ENCODE peak calls at places on chromosome 22, in four cellular contexts. One of them, this sample, is unnamed.

GRCh38 chr22:30626413-30626812 is 9.2 kb upstream of the SLC35E4 start:
- DNase-seq in fibroblast of pulmonary artery: no peak
- DNase-seq in breast epithelium: no peak
- DNase-seq in cardiac muscle cell: no peak
- DNase-seq in this sample: no peak

GRCh38 chr22:35609761-35610160 is 7.4 kb downstream of the MB start:
- DNase-seq in fibroblast of pulmonary artery: no peak
- DNase-seq in breast epithelium: no peak
- DNase-seq in cardiac muscle cell: no peak
- DNase-seq in this sample: no peak

GRCh38 chr22:42294034-42294985 is 23.9 kb upstream of the TCF20 start:
- DNase-seq in fibroblast of pulmonary artery: peak
- DNase-seq in breast epithelium: no peak
- DNase-seq in cardiac muscle cell: peak
- DNase-seq in this sample: peak

GRCh38 chr22:48209473-48210271 is 1447.2 kb downstream of the TBC1D22A start:
- DNase-seq in fibroblast of pulmonary artery: no peak
- DNase-seq in breast epithelium: no peak
- DNase-seq in cardiac muscle cell: no peak
- DNase-seq in this sample: no peak

GRCh38 chr22:20315337-20316216 is 4.3 kb downstream of the DGCR6L start:
- DNase-seq in fibroblast of pulmonary artery: no peak
- DNase-seq in breast epithelium: peak
- DNase-seq in cardiac muscle cell: no peak
- DNase-seq in this sample: no peak

GRCh38 chr22:20036535-20037392 is 15.9 kb downstream of the TANGO2 start:
- DNase-seq in fibroblast of pulmonary artery: no peak
- DNase-seq in breast epithelium: no peak
- DNase-seq in cardiac muscle cell: no peak
- DNase-seq in this sample: no peak

GRCh38 chr22:30277547-30278344 is 11.1 kb upstream of the OSM start:
- DNase-seq in fibroblast of pulmonary artery: peak
- DNase-seq in breast epithelium: no peak
- DNase-seq in cardiac muscle cell: peak
- DNase-seq in this sample: no peak

GRCh38 chr22:24474221-24474620 is 20.9 kb upstream of the UPB1 start:
- DNase-seq in fibroblast of pulmonary artery: peak
- DNase-seq in breast epithelium: no peak
- DNase-seq in cardiac muscle cell: no peak
- DNase-seq in this sample: no peak

GRCh38 chr22:19761022-19761499 is 483 bp downstream of the TBX1 start:
- DNase-seq in fibroblast of pulmonary artery: no peak
- DNase-seq in breast epithelium: no peak
- DNase-seq in cardiac muscle cell: no peak
- DNase-seq in this sample: no peak

GRCh38 chr22:48102581-48102980 is 1340.1 kb downstream of the TBC1D22A start:
- DNase-seq in fibroblast of pulmonary artery: no peak
- DNase-seq in breast epithelium: no peak
- DNase-seq in cardiac muscle cell: no peak
- DNase-seq in this sample: no peak

GRCh38 chr22:36175892-36176291 is 15.3 kb upstream of the APOL3 start:
- DNase-seq in fibroblast of pulmonary artery: no peak
- DNase-seq in breast epithelium: no peak
- DNase-seq in cardiac muscle cell: no peak
- DNase-seq in this sample: no peak

GRCh38 chr22:46537946-46538815 is 761 bp upstream of the CELSR1 start:
- DNase-seq in fibroblast of pulmonary artery: peak
- DNase-seq in breast epithelium: no peak
- DNase-seq in cardiac muscle cell: peak
- DNase-seq in this sample: peak
- TF ChIP-seq CTCF in fibroblast of pulmonary artery: no peak
- TF ChIP-seq CTCF in breast epithelium: no peak
- TF ChIP-seq CTCF in cardiac muscle cell: peak
- TF ChIP-seq CTCF in this sample: no peak

GRCh38 chr22:50342651-50343540 is at the start of gene PPP6R2:
- DNase-seq in fibroblast of pulmonary artery: peak
- DNase-seq in breast epithelium: peak
- DNase-seq in cardiac muscle cell: peak
- DNase-seq in this sample: peak
- TF ChIP-seq CTCF in fibroblast of pulmonary artery: no peak
- TF ChIP-seq CTCF in breast epithelium: no peak
- TF ChIP-seq CTCF in cardiac muscle cell: no peak
- TF ChIP-seq CTCF in this sample: peak

GRCh38 chr22:39808087-39808486 is 85.5 kb downstream of the ENTHD1 start:
- DNase-seq in fibroblast of pulmonary artery: peak
- DNase-seq in breast epithelium: no peak
- DNase-seq in cardiac muscle cell: no peak
- DNase-seq in this sample: no peak
- TF ChIP-seq CTCF in fibroblast of pulmonary artery: peak
- TF ChIP-seq CTCF in breast epithelium: no peak
- TF ChIP-seq CTCF in cardiac muscle cell: peak
- TF ChIP-seq CTCF in this sample: peak

GRCh38 chr22:22074634-22075381 is 92.2 kb upstream of the TOP3B start:
- DNase-seq in fibroblast of pulmonary artery: no peak
- DNase-seq in breast epithelium: no peak
- DNase-seq in cardiac muscle cell: no peak
- DNase-seq in this sample: no peak
- TF ChIP-seq CTCF in fibroblast of pulmonary artery: no peak
- TF ChIP-seq CTCF in breast epithelium: no peak
- TF ChIP-seq CTCF in cardiac muscle cell: no peak
- TF ChIP-seq CTCF in this sample: no peak

GRCh38 chr22:37239336-37240239 is 4.5 kb downstream of the RAC2 start:
- DNase-seq in fibroblast of pulmonary artery: no peak
- DNase-seq in breast epithelium: no peak
- DNase-seq in cardiac muscle cell: no peak
- DNase-seq in this sample: no peak

GRCh38 chr22:37237371-37238268 is 6.4 kb downstream of the RAC2 start:
- DNase-seq in fibroblast of pulmonary artery: no peak
- DNase-seq in breast epithelium: no peak
- DNase-seq in cardiac muscle cell: no peak
- DNase-seq in this sample: no peak

GRCh38 chr22:37234736-37235711 is 9.0 kb downstream of the RAC2 start:
- DNase-seq in fibroblast of pulmonary artery: no peak
- DNase-seq in breast epithelium: no peak
- DNase-seq in cardiac muscle cell: no peak
- DNase-seq in this sample: no peak

GRCh38 chr22:37233751-37234631 is 10.1 kb downstream of the RAC2 start:
- DNase-seq in fibroblast of pulmonary artery: no peak
- DNase-seq in breast epithelium: no peak
- DNase-seq in cardiac muscle cell: no peak
- DNase-seq in this sample: no peak

DNA sequence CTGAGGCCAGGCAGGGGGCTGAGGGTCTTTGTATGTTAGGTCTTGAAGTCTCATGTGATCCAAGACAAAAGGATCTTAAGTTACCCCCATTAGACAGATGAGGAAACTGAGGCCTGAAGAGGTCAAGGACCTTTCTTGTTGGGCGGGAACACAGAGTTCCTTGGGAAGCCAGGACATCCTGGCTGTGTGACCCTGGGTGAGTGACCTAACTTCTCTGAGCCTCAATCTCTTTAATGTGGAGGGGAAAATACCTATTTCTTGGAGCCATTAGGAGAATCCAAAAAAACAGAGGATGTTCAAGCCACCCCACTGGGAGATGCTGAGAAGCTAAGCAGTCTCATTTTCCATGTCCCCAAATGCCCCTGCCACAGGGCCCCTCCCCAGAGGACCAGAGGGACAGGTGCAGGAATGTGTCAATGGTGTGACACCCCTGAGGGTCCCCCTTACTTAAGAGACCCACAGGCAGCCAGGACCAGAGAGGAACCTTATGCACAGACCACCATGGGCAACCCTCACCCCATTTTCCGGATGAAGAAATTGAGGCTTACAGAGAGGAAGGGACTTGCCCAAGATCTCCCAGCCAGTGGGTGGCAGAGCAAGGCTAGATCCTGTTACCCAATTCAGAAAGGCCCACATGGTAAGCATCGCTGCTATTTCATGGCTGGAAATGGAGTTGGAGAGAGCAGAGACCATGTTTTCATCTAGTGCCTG is 8.0 kb downstream of the RAC2 start:
- DNase-seq in fibroblast of pulmonary artery: no peak
- DNase-seq in breast epithelium: no peak
- DNase-seq in cardiac muscle cell: no peak
- DNase-seq in this sample: no peak
- TF ChIP-seq CTCF in fibroblast of pulmonary artery: no peak
- TF ChIP-seq CTCF in breast epithelium: no peak
- TF ChIP-seq CTCF in cardiac muscle cell: no peak
- TF ChIP-seq CTCF in this sample: no peak

DNA sequence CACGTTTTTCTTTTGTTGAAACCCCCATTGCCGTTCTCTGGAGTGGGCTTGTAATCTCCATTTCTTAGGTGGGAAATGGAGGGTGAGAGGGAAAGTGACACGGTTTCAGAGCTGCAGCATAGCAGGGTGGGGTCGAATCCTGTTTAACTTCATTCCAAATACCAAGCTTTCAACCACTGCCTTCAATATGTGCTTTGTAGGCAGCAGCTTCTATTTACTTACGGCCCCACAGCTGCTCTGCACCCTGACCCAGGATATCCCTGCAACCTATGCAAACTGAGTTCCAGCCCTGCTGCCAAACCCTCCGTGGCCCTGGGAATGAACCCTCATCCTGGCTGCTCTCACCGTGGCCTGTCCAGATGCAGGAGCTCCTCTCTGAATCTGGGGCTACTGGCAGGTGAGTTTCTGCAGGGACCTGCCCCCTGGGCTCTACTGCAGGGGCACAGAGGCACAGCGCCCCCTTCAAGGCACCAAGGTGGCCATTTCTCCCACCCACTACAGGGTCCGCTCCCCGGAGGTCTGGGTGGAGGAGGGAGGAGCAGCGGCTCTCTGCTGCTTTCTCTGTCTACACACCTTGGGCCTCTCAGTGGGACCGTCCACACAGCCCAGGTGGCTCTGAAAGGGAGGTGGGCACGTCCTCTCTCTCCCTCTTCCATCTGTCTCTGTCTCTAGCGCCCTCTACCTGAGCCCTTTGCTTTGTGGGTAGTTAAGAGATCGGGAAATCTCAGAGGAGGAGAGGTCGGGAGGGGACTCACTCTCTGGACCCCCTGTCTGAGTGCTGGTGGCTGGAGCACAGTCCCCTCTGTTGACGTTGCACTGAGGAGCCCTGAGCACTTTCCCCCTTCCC is 279.1 kb downstream of the BRD1 start:
- DNase-seq in fibroblast of pulmonary artery: no peak
- DNase-seq in breast epithelium: no peak
- DNase-seq in cardiac muscle cell: no peak
- DNase-seq in this sample: no peak
- TF ChIP-seq CTCF in fibroblast of pulmonary artery: no peak
- TF ChIP-seq CTCF in breast epithelium: no peak
- TF ChIP-seq CTCF in cardiac muscle cell: no peak
- TF ChIP-seq CTCF in this sample: no peak

DNA sequence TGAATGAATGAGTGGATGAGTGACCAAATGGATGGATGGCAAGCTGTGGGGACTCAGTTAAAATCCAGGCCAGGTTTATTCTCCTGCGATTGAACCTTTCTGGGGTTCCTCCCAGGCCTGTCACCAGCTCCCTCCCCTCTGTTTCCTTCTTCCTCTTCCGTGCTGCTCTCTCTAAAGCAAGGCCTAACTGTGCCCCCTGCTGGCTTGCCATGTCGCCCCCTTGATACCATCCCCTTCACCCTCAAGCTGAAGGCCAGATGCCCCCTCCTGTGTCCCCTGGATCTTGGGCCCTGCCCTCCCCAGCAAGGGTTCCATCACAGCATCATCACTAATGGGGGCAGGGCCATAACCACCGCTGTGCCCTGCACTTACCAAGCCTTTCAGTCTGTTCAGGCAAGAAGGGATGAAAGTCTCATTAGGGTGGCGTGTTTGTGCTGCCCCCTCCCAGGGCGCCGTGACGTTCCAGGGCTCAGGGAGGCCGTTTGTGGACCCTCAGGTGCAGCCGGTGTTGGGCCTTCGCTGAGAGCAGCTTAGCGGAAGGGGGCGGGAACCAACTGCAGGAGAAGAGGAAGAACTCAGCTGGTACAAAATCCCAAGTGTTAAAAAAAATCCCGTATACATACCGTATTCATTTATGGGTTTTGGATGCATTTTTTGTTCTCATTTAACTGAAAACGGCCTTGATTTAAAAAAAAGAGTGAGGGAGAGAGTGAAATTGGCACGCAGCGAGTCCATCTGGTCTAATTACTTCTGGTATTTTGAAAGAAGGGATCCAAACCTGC is 69.9 kb downstream of the MPPED1 start:
- DNase-seq in fibroblast of pulmonary artery: no peak
- DNase-seq in breast epithelium: no peak
- DNase-seq in cardiac muscle cell: peak
- DNase-seq in this sample: peak
- TF ChIP-seq CTCF in fibroblast of pulmonary artery: no peak
- TF ChIP-seq CTCF in breast epithelium: no peak
- TF ChIP-seq CTCF in cardiac muscle cell: no peak
- TF ChIP-seq CTCF in this sample: no peak

DNA sequence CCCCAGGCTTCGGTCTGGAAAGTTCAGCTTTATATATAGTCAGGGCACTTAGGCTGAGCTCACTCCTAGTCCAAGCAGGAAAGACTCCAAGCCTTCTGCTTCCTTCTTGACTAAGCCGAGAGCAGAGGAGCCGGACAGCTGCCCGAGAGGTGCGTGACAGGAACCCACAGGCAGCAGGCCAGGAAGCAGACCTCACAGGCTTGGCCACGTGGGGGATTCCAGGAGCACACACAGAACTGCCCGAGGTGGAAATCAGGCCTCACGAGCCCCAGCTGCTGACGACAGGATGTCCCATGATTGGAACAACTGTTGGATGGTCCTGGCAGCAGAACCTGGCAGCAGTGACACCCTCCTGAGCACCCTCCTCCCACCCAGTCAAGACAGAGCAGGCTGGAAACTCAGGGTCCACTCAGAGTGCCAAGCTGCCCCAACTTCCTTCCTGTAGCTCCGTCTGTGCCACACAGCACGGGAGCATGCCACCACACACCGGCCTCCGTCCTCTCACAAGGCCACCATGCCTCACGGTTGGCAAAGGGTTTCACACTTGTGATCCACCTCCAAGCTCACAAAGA is 5.4 kb downstream of the PLA2G6 start:
- DNase-seq in fibroblast of pulmonary artery: peak
- DNase-seq in breast epithelium: peak
- DNase-seq in cardiac muscle cell: no peak
- DNase-seq in this sample: peak
- TF ChIP-seq CTCF in fibroblast of pulmonary artery: no peak
- TF ChIP-seq CTCF in breast epithelium: no peak
- TF ChIP-seq CTCF in cardiac muscle cell: no peak
- TF ChIP-seq CTCF in this sample: no peak

GRCh38 chr22:41245917-41246499 is 5.3 kb upstream of the CHADL start:
- DNase-seq in fibroblast of pulmonary artery: no peak
- DNase-seq in breast epithelium: no peak
- DNase-seq in cardiac muscle cell: no peak
- DNase-seq in this sample: no peak
- TF ChIP-seq CTCF in fibroblast of pulmonary artery: no peak
- TF ChIP-seq CTCF in breast epithelium: no peak
- TF ChIP-seq CTCF in cardiac muscle cell: no peak
- TF ChIP-seq CTCF in this sample: peak